ENCODE peak calls at places on chromosomes 12 and 14, in seven cellular contexts. V is amygdala; M is cerebellar cortex; P is stimulated activated CD4-positive, alpha-beta T cell treated with anti-CD3 and anti-CD28 coated beads, Interleukin-4, amount 100 ng/mL, for 24 hours; Z is H7; X is AG08395; F is CD8-positive, alpha-beta T cell. T is an unnamed sample.

GRCh38 chr12:17992002-17992656 is 97.9 kb downstream of the RERGL start:
- DNase-seq in P (no peak), X (peak), F (no peak), V (no peak), M (peak), Z (peak), T (peak)

GRCh38 chr14:34365309-34365915 is 96.6 kb downstream of the SPTSSA start:
- DNase-seq in V (no peak), M (peak), P (no peak), F (no peak), Z (no peak), X (no peak), T (no peak)

GRCh38 chr14:70186826-70187483 is 1.8 kb downstream of the SLC8A3 start:
- DNase-seq in M (peak), X (no peak), Z (peak), F (no peak), V (no peak), P (no peak), T (no peak)

GRCh38 chr12:55743131-55743921 is 404 bp downstream of the GDF11 start:
- DNase-seq in V (no peak), X (peak), F (peak), M (peak), P (peak), Z (peak), T (peak)

GRCh38 chr12:5099136-5099535 is 55.5 kb downstream of the KCNA5 start:
- DNase-seq in V (no peak), X (no peak), P (no peak), F (no peak), Z (no peak), M (no peak), T (no peak)

GRCh38 chr14:105866841-105867321 is 340.5 kb downstream of the TMEM121 start:
- DNase-seq in Z (peak), X (no peak), F (peak), V (no peak), M (no peak), P (no peak), T (no peak)

GRCh38 chr12:52847335-52848102 is 1.3 kb downstream of the KRT78 start:
- DNase-seq in V (no peak), P (no peak), X (peak), F (no peak), M (no peak), Z (no peak), T (no peak)

GRCh38 chr14:20969336-20969735 is 14.0 kb downstream of the RNASE2 start:
- DNase-seq in V (no peak), P (no peak), Z (no peak), M (no peak), X (no peak), F (no peak), T (no peak)

GRCh38 chr14:63388766-63389431 is 70.2 kb upstream of the GPHB5 start:
- DNase-seq in M (peak), P (peak), V (no peak), Z (peak), X (peak), F (peak), T (peak)

GRCh38 chr14:91149462-91149861 is 35.6 kb downstream of the DGLUCY start:
- DNase-seq in V (no peak), Z (no peak), M (peak), F (no peak), P (no peak), X (peak), T (no peak)

GRCh38 chr12:3119745-3120660 is 42.8 kb downstream of the TSPAN9 start:
- DNase-seq in V (no peak), P (no peak), X (peak), F (no peak), Z (no peak), M (no peak), T (no peak)

GRCh38 chr12:27083861-27084271 is 1.5 kb upstream of the C12orf71 start:
- DNase-seq in Z (no peak), X (peak), F (no peak), V (peak), M (no peak), P (no peak), T (no peak)

GRCh38 chr14:51922624-51923023 is 62.2 kb downstream of the GNG2 start:
- DNase-seq in F (no peak), Z (no peak), V (no peak), X (no peak), M (no peak), P (no peak), T (no peak)

GRCh38 chr12:49496417-49497360 is 42.1 kb upstream of the KCNH3 start:
- DNase-seq in F (no peak), P (no peak), M (no peak), Z (no peak), V (no peak), X (no peak), T (no peak)

GRCh38 chr14:85535316-85535715 is 5.4 kb downstream of the FLRT2 start:
- DNase-seq in P (no peak), F (no peak), X (no peak), M (no peak), V (no peak), Z (no peak), T (no peak)

GRCh38 chr12:96033549-96034389 is 1.6 kb downstream of the LTA4H start:
- DNase-seq in Z (no peak), V (no peak), F (no peak), X (no peak), P (no peak), M (peak), T (no peak)

GRCh38 chr14:59959663-59960062 is 39.7 kb downstream of the LRRC9 start:
- DNase-seq in M (no peak), P (no peak), X (no peak), Z (no peak), V (no peak), F (no peak), T (no peak)

GRCh38 chr12:66170606-66171005 is 810 bp upstream of the TMBIM4 start:
- DNase-seq in Z (no peak), F (no peak), P (no peak), V (no peak), X (no peak), M (no peak), T (no peak)

GRCh38 chr12:102673606-102674005 is 193.2 kb upstream of the IGF1 start:
- DNase-seq in F (no peak), M (no peak), X (no peak), P (no peak), V (no peak), Z (no peak), T (no peak)

GRCh38 chr12:25557830-25558436 is 4.8 kb upstream of the LMNTD1 start:
- DNase-seq in M (peak), X (no peak), F (no peak), Z (peak), P (peak), V (no peak), T (peak)

GRCh38 chr12:88153959-88154358 is 11.9 kb downstream of the TMTC3 start:
- DNase-seq in X (peak), Z (no peak), M (peak), P (no peak), V (no peak), F (no peak), T (no peak)

GRCh38 chr12:122875590-122876220 is 20.2 kb downstream of the VPS37B start:
- DNase-seq in F (no peak), X (peak), Z (no peak), M (no peak), P (no peak), V (no peak), T (no peak)

GRCh38 chr12:19139795-19140194 is 10.3 kb downstream of the PLEKHA5 start:
- DNase-seq in P (no peak), V (no peak), F (no peak), M (no peak), X (no peak), Z (no peak), T (no peak)

GRCh38 chr12:116924558-116925453 is 14.1 kb downstream of the FBXW8 start:
- DNase-seq in M (no peak), P (peak), X (peak), V (no peak), Z (peak), F (peak), T (peak)

GRCh38 chr12:6276936-6277615 is 33.4 kb upstream of the PLEKHG6 start:
- DNase-seq in X (no peak), M (peak), V (no peak), F (no peak), Z (peak), P (no peak), T (no peak)

GRCh38 chr12:68119724-68120211 is 39.8 kb downstream of the IFNG start:
- DNase-seq in F (peak), M (no peak), P (peak), X (no peak), Z (no peak), V (peak), T (no peak)

T was measured in DND-41.